ENCODE peak calls at places on chromosomes 11 and 22, in seven cellular contexts. G, L, B, F, R, I and K are unnamed samples.

GRCh38 chr22:19902245-19902699 is 39.3 kb upstream of the COMT start:
- DNase-seq in G (no peak), L (no peak), F (no peak), I (no peak), B (no peak), R (peak), K (no peak)

GRCh38 chr11:109981028-109981636 is 112.1 kb upstream of the ZC3H12C start:
- DNase-seq in B (no peak), R (no peak), F (no peak), G (no peak), I (no peak), L (no peak), K (no peak)

GRCh38 chr11:76803023-76803422 is 19.9 kb downstream of the TSKU start:
- DNase-seq in F (peak), I (no peak), B (no peak), R (no peak), G (no peak), L (no peak), K (no peak)

GRCh38 chr11:73480677-73481076 is 104.5 kb downstream of the RELT start:
- DNase-seq in R (no peak), F (peak), I (no peak), G (no peak), B (no peak), L (no peak), K (no peak)

GRCh38 chr22:23099525-23099792 is 29.1 kb downstream of the GNAZ start:
- DNase-seq in L (no peak), B (no peak), F (no peak), G (no peak), I (no peak), R (no peak), K (no peak)

GRCh38 chr11:44818110-44818509 is 91.3 kb downstream of the TSPAN18 start:
- DNase-seq in R (no peak), I (no peak), L (no peak), G (no peak), B (no peak), F (no peak), K (no peak)

GRCh38 chr11:65884716-65885092 is 3.6 kb downstream of the FIBP start:
- DNase-seq in R (peak), F (peak), G (peak), L (peak), I (peak), B (peak), K (no peak)

GRCh38 chr11:88179141-88179540 is 3.9 kb upstream of the RAB38 start:
- DNase-seq in L (no peak), F (no peak), G (no peak), I (no peak), B (no peak), R (no peak), K (no peak)

GRCh38 chr22:46613606-46613997 is 6.6 kb upstream of the GRAMD4 start:
- DNase-seq in L (no peak), I (no peak), B (peak), R (no peak), F (peak), G (peak), K (peak)

GRCh38 chr11:100980156-100980555 is 149.5 kb downstream of the PGR start:
- DNase-seq in R (no peak), F (peak), L (no peak), I (no peak), G (no peak), B (peak), K (no peak)

GRCh38 chr11:115056514-115056913 is 378.2 kb downstream of the NXPE2 start:
- DNase-seq in R (no peak), G (no peak), I (no peak), B (no peak), L (no peak), F (no peak), K (no peak)

GRCh38 chr22:35445933-35446332 is 46.0 kb downstream of the MCM5 start:
- DNase-seq in I (no peak), B (no peak), G (no peak), R (no peak), F (peak), L (no peak), K (no peak)

GRCh38 chr22:19878461-19879247 is 24.0 kb upstream of the GNB1L start:
- DNase-seq in G (peak), I (peak), R (peak), F (no peak), B (no peak), L (peak), K (no peak)

GRCh38 chr11:111426615-111427014 is 47.5 kb upstream of the POU2AF1 start:
- DNase-seq in L (no peak), R (no peak), G (no peak), B (no peak), F (no peak), I (no peak), K (no peak)

GRCh38 chr11:67406969-67407699 is 3.3 kb downstream of the TBC1D10C start:
- DNase-seq in F (no peak), G (peak), R (no peak), B (peak), L (no peak), I (no peak), K (no peak)

GRCh38 chr22:49676783-49677494 is 150.7 kb downstream of the BRD1 start:
- DNase-seq in I (no peak), G (peak), F (no peak), R (peak), B (no peak), L (peak), K (no peak)

GRCh38 chr22:27835446-27835845 is 33.9 kb upstream of the MN1 start:
- DNase-seq in F (peak), B (no peak), R (no peak), I (no peak), G (no peak), L (no peak), K (no peak)

DNA sequence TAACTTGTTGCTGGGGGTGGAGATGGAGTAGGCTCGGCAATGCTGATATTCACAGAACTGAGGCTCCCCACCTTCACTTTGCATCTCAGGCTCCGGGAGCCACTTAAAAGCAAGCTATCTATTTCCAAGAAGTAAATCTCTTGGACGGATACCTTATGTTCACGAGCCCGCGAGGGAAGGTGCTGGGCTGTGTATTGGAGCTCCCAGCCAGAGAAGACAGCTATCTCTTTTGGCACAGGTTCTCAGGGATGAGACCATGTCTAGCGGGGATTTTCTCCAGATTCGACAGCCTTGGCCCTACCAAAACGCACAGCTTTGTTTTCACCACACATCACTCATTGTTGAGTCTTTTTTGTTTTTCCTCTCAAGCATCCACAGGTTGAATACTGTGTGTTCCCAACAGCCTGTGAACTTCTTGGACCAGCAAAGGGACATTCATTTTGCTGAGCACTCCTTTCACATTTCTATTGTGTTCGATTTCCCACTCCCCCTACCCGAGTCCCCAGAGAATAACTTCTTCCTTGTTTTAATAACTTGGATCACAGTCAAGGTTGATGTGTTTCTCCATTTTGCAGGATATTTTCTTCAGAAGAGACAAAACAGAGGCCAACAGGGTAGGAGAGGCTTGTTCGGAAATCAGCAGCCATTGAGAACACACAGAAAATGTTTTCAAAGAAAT is 23.3 kb downstream of the WT1 start:
- DNase-seq in G (no peak), I (no peak), R (no peak), F (no peak), B (no peak), L (no peak), K (no peak)
- H3K4me3 ChIP-seq in G (no peak), I (no peak), R (no peak), F (no peak), B (no peak), L (no peak), K (no peak)

DNA sequence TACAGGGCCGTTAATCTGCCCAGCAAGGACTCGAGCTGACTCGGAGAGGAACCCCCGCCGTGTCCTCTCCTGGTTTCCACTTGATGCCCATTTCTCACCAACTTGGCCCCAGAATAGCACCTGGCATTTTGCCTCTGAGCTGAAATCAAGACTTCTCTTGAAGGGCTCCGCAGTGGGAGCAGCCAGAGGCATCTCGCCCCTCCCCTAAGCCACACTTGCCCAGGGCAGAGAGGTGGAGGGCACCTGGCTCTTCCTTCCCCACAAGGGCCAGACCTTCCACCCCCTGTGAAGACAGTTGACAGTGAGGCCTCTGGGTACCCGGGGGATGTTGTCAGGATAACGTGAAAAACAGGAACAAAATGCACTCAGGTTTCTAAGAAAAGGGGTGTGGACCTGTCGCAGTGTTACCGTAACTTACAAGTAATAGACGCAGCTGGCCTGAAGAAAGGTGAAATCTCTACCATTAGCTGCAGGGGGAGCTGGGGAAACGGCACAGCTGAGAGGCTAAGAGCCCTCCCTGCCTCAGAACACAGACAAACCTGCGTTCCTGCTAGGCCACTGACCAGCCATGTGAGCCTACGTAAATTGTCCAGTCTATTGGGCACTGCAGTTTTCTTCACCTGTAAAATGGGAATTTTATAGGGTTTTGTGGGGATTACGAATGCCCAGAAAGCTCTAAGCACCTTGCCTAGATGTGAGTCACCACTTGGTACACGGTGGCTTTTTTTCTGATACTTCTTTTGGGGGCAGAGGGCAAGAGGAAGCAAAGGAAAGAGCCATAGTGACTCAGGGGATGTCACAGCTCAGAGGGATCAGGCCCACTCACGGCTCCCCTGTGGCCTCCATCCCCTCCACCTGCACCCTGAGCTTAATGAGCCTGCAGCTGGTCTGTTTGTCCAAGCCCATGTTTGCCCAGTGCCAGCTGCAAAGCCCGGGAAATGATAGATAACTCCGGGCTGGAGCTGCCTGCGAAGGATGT is 18.6 kb upstream of the CABP7 start:
- DNase-seq in R (no peak), G (no peak), I (peak), F (peak), L (no peak), B (peak), K (no peak)
- TF ChIP-seq CTCF in R (no peak), G (no peak), I (peak), F (peak), L (peak), B (peak), K (peak)

GRCh38 chr11:1853376-1854131 is 670 bp downstream of the LSP1 start:
- DNase-seq in B (peak), R (peak), G (no peak), L (no peak), F (no peak), I (no peak), K (no peak)
- H3K4me3 ChIP-seq in B (peak), R (no peak), G (peak), L (no peak), F (no peak), I (no peak), K (peak)

DNA sequence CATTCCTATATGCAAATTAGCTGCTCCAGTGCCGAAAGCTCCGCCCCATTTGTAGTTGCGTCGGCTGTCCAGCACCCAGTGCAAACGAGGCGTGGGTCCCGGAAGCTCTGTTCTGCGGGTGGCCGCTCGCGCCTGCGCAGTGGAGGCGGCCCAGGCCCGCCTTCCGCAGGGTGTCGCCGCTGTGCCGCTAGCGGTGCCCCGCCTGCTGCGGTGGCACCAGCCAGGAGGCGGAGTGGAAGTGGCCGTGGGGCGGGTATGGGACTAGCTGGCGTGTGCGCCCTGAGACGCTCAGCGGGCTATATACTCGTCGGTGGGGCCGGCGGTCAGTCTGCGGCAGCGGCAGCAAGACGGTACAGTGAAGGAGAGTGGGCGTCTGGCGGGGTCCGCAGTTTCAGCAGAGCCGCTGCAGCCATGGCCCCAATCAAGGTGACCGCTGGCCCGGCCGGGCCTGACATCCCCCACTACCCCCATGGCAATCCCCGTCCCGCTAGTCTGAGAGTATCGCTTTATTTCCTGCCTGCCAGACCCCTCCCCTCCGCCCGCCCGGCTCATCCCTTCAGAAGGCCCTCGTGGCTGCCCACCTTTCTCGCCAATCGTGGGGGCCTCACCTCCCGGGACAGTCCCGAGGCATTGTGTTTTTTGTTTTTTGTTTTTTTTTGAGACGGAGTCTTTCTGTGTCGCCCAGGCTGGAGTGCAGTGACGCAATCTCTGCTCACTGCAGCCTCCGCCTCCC is at the start of gene PRDX5:
- DNase-seq in I (peak), G (peak), B (peak), L (peak), R (peak), F (peak), K (peak)
- TF ChIP-seq CTCF in I (peak), G (peak), B (peak), L (peak), R (peak), F (peak), K (peak)

GRCh38 chr22:37608477-37609239 is at the start of gene GGA1:
- DNase-seq in R (peak), I (peak), B (peak), L (peak), F (peak), G (peak), K (peak)
- H3K4me3 ChIP-seq in R (peak), I (peak), B (peak), L (peak), F (peak), G (peak), K (peak)

DNA sequence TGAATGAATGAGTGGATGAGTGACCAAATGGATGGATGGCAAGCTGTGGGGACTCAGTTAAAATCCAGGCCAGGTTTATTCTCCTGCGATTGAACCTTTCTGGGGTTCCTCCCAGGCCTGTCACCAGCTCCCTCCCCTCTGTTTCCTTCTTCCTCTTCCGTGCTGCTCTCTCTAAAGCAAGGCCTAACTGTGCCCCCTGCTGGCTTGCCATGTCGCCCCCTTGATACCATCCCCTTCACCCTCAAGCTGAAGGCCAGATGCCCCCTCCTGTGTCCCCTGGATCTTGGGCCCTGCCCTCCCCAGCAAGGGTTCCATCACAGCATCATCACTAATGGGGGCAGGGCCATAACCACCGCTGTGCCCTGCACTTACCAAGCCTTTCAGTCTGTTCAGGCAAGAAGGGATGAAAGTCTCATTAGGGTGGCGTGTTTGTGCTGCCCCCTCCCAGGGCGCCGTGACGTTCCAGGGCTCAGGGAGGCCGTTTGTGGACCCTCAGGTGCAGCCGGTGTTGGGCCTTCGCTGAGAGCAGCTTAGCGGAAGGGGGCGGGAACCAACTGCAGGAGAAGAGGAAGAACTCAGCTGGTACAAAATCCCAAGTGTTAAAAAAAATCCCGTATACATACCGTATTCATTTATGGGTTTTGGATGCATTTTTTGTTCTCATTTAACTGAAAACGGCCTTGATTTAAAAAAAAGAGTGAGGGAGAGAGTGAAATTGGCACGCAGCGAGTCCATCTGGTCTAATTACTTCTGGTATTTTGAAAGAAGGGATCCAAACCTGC is 69.9 kb downstream of the MPPED1 start:
- DNase-seq in B (peak), G (no peak), L (no peak), R (peak), F (no peak), I (peak), K (no peak)
- TF ChIP-seq CTCF in B (peak), G (no peak), L (peak), R (no peak), F (no peak), I (peak), K (peak)

GRCh38 chr11:113781682-113782081 is 2.1 kb downstream of the CLDN25 start:
- DNase-seq in I (no peak), R (no peak), L (no peak), F (no peak), G (no peak), B (no peak), K (no peak)

GRCh38 chr11:113782134-113782533 is 2.5 kb downstream of the CLDN25 start:
- DNase-seq in I (no peak), R (no peak), L (no peak), F (no peak), G (no peak), B (no peak), K (no peak)

GRCh38 chr11:113779496-113779895 is at the start of gene CLDN25:
- DNase-seq in G (no peak), F (no peak), R (no peak), L (no peak), B (no peak), I (no peak), K (no peak)

GRCh38 chr11:113774174-113774503 is 647 bp upstream of the ZW10 start:
- DNase-seq in L (no peak), I (no peak), B (no peak), G (no peak), F (no peak), R (no peak), K (no peak)

GRCh38 chr11:113778111-113778910 is 1.3 kb upstream of the CLDN25 start:
- DNase-seq in F (peak), B (no peak), L (no peak), I (peak), G (no peak), R (peak), K (no peak)
- H3K4me3 ChIP-seq in F (no peak), B (no peak), L (no peak), I (peak), G (no peak), R (peak), K (no peak)

GRCh38 chr11:121417607-121418006 is 34.5 kb upstream of the SORL1 start:
- DNase-seq in I (no peak), R (no peak), F (no peak), G (no peak), L (no peak), B (no peak), K (no peak)
- TF ChIP-seq CTCF in I (no peak), R (no peak), F (no peak), G (no peak), L (no peak), B (no peak), K (no peak)